ENCODE peak calls at places on chromosomes 11 and 22, in five cellular contexts. V is AG04449, T is SJSA1, J is AG10803, O is neuronal stem cell. N is an unnamed sample.

GRCh38 chr11:44787981-44788380 is 61.2 kb downstream of the TSPAN18 start:
- DNase-seq in T (no peak), O (no peak), J (no peak), V (no peak), N (no peak)

GRCh38 chr11:134374891-134375550 is 37.0 kb downstream of the B3GAT1 start:
- DNase-seq in J (no peak), T (no peak), O (no peak), V (no peak), N (no peak)

GRCh38 chr11:78346799-78347198 is 70.8 kb downstream of the GAB2 start:
- DNase-seq in T (no peak), O (no peak), J (no peak), V (no peak), N (no peak)

GRCh38 chr22:46363611-46364321 is 28.3 kb downstream of the TRMU start:
- DNase-seq in T (no peak), O (no peak), V (no peak), J (no peak), N (no peak)

GRCh38 chr11:74366576-74366975 is 31.7 kb downstream of the PGM2L1 start:
- DNase-seq in T (peak), O (peak), V (peak), J (peak), N (no peak)

GRCh38 chr11:106974831-106975230 is 43.4 kb downstream of the GUCY1A2 start:
- DNase-seq in T (no peak), V (no peak), O (no peak), J (no peak), N (no peak)

GRCh38 chr11:130170345-130170744 is 10.8 kb downstream of the ST14 start:
- DNase-seq in T (no peak), O (no peak), V (no peak), J (no peak), N (no peak)

GRCh38 chr22:46824348-46824909 is 62.0 kb downstream of the TBC1D22A start:
- DNase-seq in T (no peak), V (no peak), J (no peak), O (no peak), N (no peak)

GRCh38 chr11:40434941-40435340 is 1024.5 kb downstream of the LRRC4C start:
- DNase-seq in O (no peak), J (no peak), V (no peak), T (no peak), N (no peak)

GRCh38 chr11:8267831-8268529 is 4.3 kb upstream of the LMO1 start:
- DNase-seq in O (no peak), J (no peak), V (no peak), T (no peak), N (peak)

GRCh38 chr11:44780940-44781631 is 54.3 kb downstream of the TSPAN18 start:
- DNase-seq in T (no peak), V (no peak), O (no peak), J (no peak), N (no peak)

GRCh38 chr11:67646535-67647336 is 3.8 kb downstream of the ACY3 start:
- DNase-seq in T (no peak), V (no peak), O (no peak), J (no peak), N (no peak)

GRCh38 chr11:69511358-69512015 is 30.0 kb downstream of the LINC01488 start:
- DNase-seq in O (no peak), J (peak), V (no peak), T (no peak), N (no peak)

GRCh38 chr11:46899501-46900025 is 18.8 kb downstream of the LRP4 start:
- DNase-seq in J (no peak), O (no peak), T (no peak), V (no peak), N (no peak)

GRCh38 chr11:77406396-77406795 is 67.5 kb downstream of the PAK1 start:
- DNase-seq in T (no peak), O (no peak), V (no peak), J (no peak), N (no peak)

GRCh38 chr22:49530671-49531532 is 296.8 kb downstream of the BRD1 start:
- DNase-seq in T (no peak), O (no peak), J (no peak), V (no peak), N (no peak)

GRCh38 chr11:85939099-85940015 is 84.2 kb downstream of the CCDC83 start:
- DNase-seq in T (no peak), J (no peak), V (no peak), O (no peak), N (no peak)

GRCh38 chr22:49487950-49488349 is 339.7 kb downstream of the BRD1 start:
- DNase-seq in O (no peak), J (no peak), T (no peak), V (no peak), N (no peak)

GRCh38 chr22:33401291-33401690 is 343.1 kb upstream of the SYN3 start:
- DNase-seq in V (peak), J (no peak), O (no peak), T (peak), N (no peak)

GRCh38 chr11:93031386-93031785 is 61.9 kb downstream of the MTNR1B start:
- DNase-seq in J (peak), T (no peak), V (no peak), O (no peak), N (no peak)

GRCh38 chr11:119363874-119364590 is 17.5 kb downstream of the USP2 start:
- DNase-seq in O (peak), V (no peak), T (no peak), J (peak), N (peak)
- H3K4me3 ChIP-seq in O (peak), V (peak), T (peak), J (peak), N (peak)

GRCh38 chr22:24023204-24023789 is 12.2 kb downstream of the CABIN1 start:
- DNase-seq in J (no peak), V (no peak), O (no peak), T (no peak), N (no peak)
- H3K4me3 ChIP-seq in J (no peak), V (no peak), O (no peak), T (no peak), N (no peak)

GRCh38 chr22:22168941-22169867 is 75.4 kb upstream of the VPREB1 start:
- DNase-seq in J (no peak), O (no peak), V (no peak), T (no peak), N (no peak)
- H3K4me3 ChIP-seq in J (no peak), O (no peak), V (no peak), T (no peak), N (no peak)

DNA sequence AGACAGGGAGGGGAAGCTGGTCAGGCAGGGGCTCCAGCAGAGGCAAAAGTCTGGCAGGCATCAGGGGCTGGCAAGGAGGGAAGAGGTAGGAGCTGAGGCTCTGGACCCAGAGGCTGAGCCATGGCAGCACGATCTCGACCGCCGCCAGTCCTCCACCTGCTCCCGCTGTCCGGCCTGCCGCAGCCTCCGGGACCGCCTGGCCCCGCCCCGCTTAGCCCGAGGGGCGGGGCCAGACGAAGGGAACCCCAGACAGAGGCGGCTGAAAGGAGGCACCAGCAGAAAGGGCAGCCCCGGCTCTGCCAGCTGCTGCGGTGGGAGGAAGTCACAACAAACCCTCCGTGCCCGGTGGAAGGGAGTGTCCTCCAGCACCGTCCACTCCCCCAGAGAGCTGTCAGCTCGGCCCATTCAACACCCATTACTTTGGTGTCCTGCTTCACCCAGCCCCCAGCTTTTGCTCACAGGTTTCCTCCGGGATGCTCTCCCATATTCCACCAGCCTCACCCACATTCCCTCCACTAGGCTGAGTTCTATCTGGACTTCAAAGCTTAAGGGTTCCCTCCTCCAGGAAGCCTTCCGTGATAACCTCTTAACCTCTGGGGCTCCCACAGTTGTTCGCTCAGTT is at the start of gene MFNG:
- DNase-seq in T (no peak), O (peak), J (no peak), V (no peak), N (peak)
- H3K4me3 ChIP-seq in T (no peak), O (peak), J (no peak), V (no peak), N (peak)

GRCh38 chr11:38562562-38562961 is 1964.5 kb upstream of the RAG2 start:
- DNase-seq in V (no peak), T (no peak), O (no peak), J (no peak), N (no peak)
- H3K4me3 ChIP-seq in V (no peak), T (no peak), O (no peak), J (no peak), N (no peak)

DNA sequence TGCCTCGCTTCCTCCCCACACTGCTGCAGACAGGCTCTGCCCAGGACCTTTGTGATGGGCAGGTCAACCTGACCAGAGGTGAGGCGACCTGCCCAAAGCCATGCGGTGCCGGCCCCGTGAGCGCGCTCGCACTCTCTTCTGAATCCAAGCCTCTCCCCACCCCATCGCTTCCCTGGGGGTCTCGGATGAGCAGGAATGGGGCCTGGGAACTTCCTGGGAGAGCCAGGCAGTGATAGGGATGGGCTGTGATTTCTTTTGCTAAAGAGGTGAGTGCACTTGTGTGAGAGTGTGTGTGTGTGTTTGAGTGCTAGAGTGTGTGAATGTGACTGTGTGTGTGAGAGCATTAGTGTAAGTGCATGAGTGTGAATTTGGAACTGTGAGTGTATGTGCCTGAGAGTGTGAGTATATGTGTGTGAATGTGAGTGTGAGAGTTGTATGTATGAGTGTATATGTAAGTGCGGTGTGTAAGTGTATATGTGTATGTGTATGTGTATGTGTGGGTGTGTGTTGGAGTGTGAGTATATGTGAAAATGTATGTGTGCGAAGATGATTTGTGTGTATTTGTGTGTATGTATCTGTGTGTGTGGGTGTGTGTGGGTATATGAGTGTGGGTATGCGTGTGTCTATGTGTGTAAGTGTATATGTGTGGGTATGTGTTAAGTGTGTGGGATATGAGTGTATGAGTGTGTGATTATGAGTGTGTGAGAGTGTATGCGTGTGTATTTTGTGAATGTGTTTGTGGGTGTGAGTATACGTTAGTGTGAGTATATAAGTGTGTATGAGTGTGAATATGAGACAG is 11.7 kb upstream of the LRRC10B start:
- DNase-seq in O (no peak), J (no peak), V (no peak), T (no peak), N (no peak)
- H3K4me3 ChIP-seq in O (no peak), J (no peak), V (no peak), T (no peak), N (peak)